ENCODE peak calls at places on chromosomes 5 and 9, in four cellular contexts. E is AG04450, D is GM23338, T is activated T-helper 1 cell treated with Interleukin-2 at 50 U/mL for 16 hours. W is an unnamed sample.

GRCh38 chr9:136825295-136826187 is 16.7 kb upstream of the AJM1 start:
- DNase-seq in E (no peak), D (no peak), T (no peak), W (peak; percentile 23)

GRCh38 chr5:113319256-113320053 is 115.3 kb downstream of the TSSK1B start:
- DNase-seq in E (no peak), D (no peak), T (no peak), W (no peak)

GRCh38 chr9:116165912-116166311 is 12.3 kb downstream of the PAPPA start:
- DNase-seq in E (no peak), D (no peak), T (no peak), W (no peak)

GRCh38 chr5:554284-554988 is 30.2 kb upstream of the SLC9A3 start:
- DNase-seq in E (no peak), D (no peak), T (no peak), W (no peak)

GRCh38 chr5:172533058-172533398 is 78.7 kb upstream of the SH3PXD2B start:
- DNase-seq in E (no peak), D (no peak), T (no peak), W (no peak)

GRCh38 chr5:134845852-134846640 is at the start of gene C5orf24:
- DNase-seq in E (peak; percentile 91), D (peak; percentile 87), T (peak; percentile 92), W (peak; percentile 76)

GRCh38 chr5:145825751-145826180 is 9.4 kb downstream of the PRELID2 start:
- DNase-seq in E (no peak), D (peak; percentile 83), T (no peak), W (no peak)

GRCh38 chr9:123087359-123087888 is 54.0 kb downstream of the GPR21 start:
- DNase-seq in E (no peak), D (no peak), T (no peak), W (no peak)

GRCh38 chr9:81559741-81560140 is 129.6 kb downstream of the TLE1 start:
- DNase-seq in E (peak; percentile 90), D (no peak), T (no peak), W (no peak)

GRCh38 chr9:118643118-118643517 is 726.1 kb downstream of the BRINP1 start:
- DNase-seq in E (no peak), D (peak; percentile 79), T (no peak), W (peak; percentile 47)